ENCODE peak calls at places on chromosomes 5 and 9, in seven cellular contexts. One of them, this sample, is unnamed.

GRCh38 chr9:136403538-136403914 is 3.6 kb upstream of the SNAPC4 start:
- DNase-seq in Peyer's patch: peak
- DNase-seq in HEK293T: no peak
- DNase-seq in Ammon's horn: no peak
- DNase-seq in OCI-LY7: no peak
- DNase-seq in NCI-H2081: no peak
- DNase-seq in heart left ventricle: no peak
- DNase-seq in this sample: no peak

GRCh38 chr9:91207481-91207888 is 154.2 kb downstream of the AUH start:
- DNase-seq in Ammon's horn: no peak
- DNase-seq in HEK293T: no peak
- DNase-seq in Peyer's patch: no peak
- DNase-seq in heart left ventricle: no peak
- DNase-seq in OCI-LY7: no peak
- DNase-seq in NCI-H2081: no peak
- DNase-seq in this sample: no peak

GRCh38 chr5:31767335-31768031 is 128.6 kb downstream of the PDZD2 start:
- DNase-seq in NCI-H2081: no peak
- DNase-seq in HEK293T: no peak
- DNase-seq in heart left ventricle: no peak
- DNase-seq in Ammon's horn: no peak
- DNase-seq in Peyer's patch: no peak
- DNase-seq in OCI-LY7: no peak
- DNase-seq in this sample: no peak

GRCh38 chr5:86579502-86579901 is 38.2 kb upstream of the COX7C start:
- DNase-seq in OCI-LY7: no peak
- DNase-seq in Peyer's patch: no peak
- DNase-seq in heart left ventricle: no peak
- DNase-seq in NCI-H2081: no peak
- DNase-seq in HEK293T: no peak
- DNase-seq in Ammon's horn: no peak
- DNase-seq in this sample: no peak

GRCh38 chr9:110260911-110261310 is 4.6 kb upstream of the TXN start:
- DNase-seq in OCI-LY7: no peak
- DNase-seq in HEK293T: no peak
- DNase-seq in heart left ventricle: no peak
- DNase-seq in NCI-H2081: no peak
- DNase-seq in Peyer's patch: no peak
- DNase-seq in Ammon's horn: no peak
- DNase-seq in this sample: no peak

GRCh38 chr5:158119852-158120708 is 261.1 kb upstream of the CLINT1 start:
- DNase-seq in OCI-LY7: no peak
- DNase-seq in Ammon's horn: no peak
- DNase-seq in NCI-H2081: no peak
- DNase-seq in Peyer's patch: no peak
- DNase-seq in HEK293T: no peak
- DNase-seq in heart left ventricle: no peak
- DNase-seq in this sample: no peak

GRCh38 chr9:100186356-100186755 is 87.3 kb downstream of the INVS start:
- DNase-seq in NCI-H2081: no peak
- DNase-seq in Ammon's horn: no peak
- DNase-seq in heart left ventricle: no peak
- DNase-seq in HEK293T: no peak
- DNase-seq in Peyer's patch: no peak
- DNase-seq in OCI-LY7: no peak
- DNase-seq in this sample: no peak

GRCh38 chr9:115213777-115214428 is 95.9 kb upstream of the TNC start:
- DNase-seq in Peyer's patch: no peak
- DNase-seq in HEK293T: no peak
- DNase-seq in OCI-LY7: no peak
- DNase-seq in NCI-H2081: no peak
- DNase-seq in heart left ventricle: peak
- DNase-seq in Ammon's horn: no peak
- DNase-seq in this sample: no peak

GRCh38 chr9:8660383-8660782 is 860.8 kb upstream of the DMAC1 start:
- DNase-seq in OCI-LY7: no peak
- DNase-seq in HEK293T: no peak
- DNase-seq in Peyer's patch: peak
- DNase-seq in NCI-H2081: no peak
- DNase-seq in heart left ventricle: peak
- DNase-seq in Ammon's horn: peak
- DNase-seq in this sample: no peak

GRCh38 chr5:149144637-149145036 is 3.3 kb downstream of the ABLIM3 start:
- DNase-seq in NCI-H2081: no peak
- DNase-seq in heart left ventricle: no peak
- DNase-seq in Peyer's patch: no peak
- DNase-seq in OCI-LY7: no peak
- DNase-seq in HEK293T: no peak
- DNase-seq in Ammon's horn: no peak
- DNase-seq in this sample: no peak

GRCh38 chr5:172640822-172641358 is at the start of gene NEURL1B:
- DNase-seq in NCI-H2081: peak
- DNase-seq in OCI-LY7: peak
- DNase-seq in Peyer's patch: peak
- DNase-seq in Ammon's horn: peak
- DNase-seq in HEK293T: peak
- DNase-seq in heart left ventricle: peak
- DNase-seq in this sample: no peak

GRCh38 chr5:177553671-177554429 is 513 bp downstream of the FAM193B start:
- DNase-seq in Ammon's horn: peak
- DNase-seq in heart left ventricle: peak
- DNase-seq in HEK293T: peak
- DNase-seq in Peyer's patch: peak
- DNase-seq in NCI-H2081: no peak
- DNase-seq in OCI-LY7: peak
- DNase-seq in this sample: no peak

GRCh38 chr5:3197699-3198098 is 397.9 kb upstream of the IRX1 start:
- DNase-seq in Peyer's patch: no peak
- DNase-seq in HEK293T: no peak
- DNase-seq in heart left ventricle: no peak
- DNase-seq in NCI-H2081: no peak
- DNase-seq in OCI-LY7: no peak
- DNase-seq in Ammon's horn: peak
- DNase-seq in this sample: peak

GRCh38 chr5:61231813-61232212 is 69.5 kb upstream of the SMIM15 start:
- DNase-seq in heart left ventricle: no peak
- DNase-seq in Peyer's patch: no peak
- DNase-seq in OCI-LY7: no peak
- DNase-seq in NCI-H2081: no peak
- DNase-seq in Ammon's horn: no peak
- DNase-seq in HEK293T: no peak
- DNase-seq in this sample: no peak

GRCh38 chr9:14395300-14396082 is 81.5 kb upstream of the NFIB start:
- DNase-seq in OCI-LY7: no peak
- DNase-seq in Peyer's patch: no peak
- DNase-seq in heart left ventricle: peak
- DNase-seq in HEK293T: no peak
- DNase-seq in NCI-H2081: peak
- DNase-seq in Ammon's horn: peak
- DNase-seq in this sample: no peak

GRCh38 chr5:92320446-92320845 is 937.3 kb upstream of the ARRDC3 start:
- DNase-seq in Ammon's horn: no peak
- DNase-seq in OCI-LY7: no peak
- DNase-seq in Peyer's patch: no peak
- DNase-seq in heart left ventricle: no peak
- DNase-seq in HEK293T: no peak
- DNase-seq in NCI-H2081: no peak
- DNase-seq in this sample: no peak

GRCh38 chr5:157998021-157998504 is 139.1 kb upstream of the CLINT1 start:
- DNase-seq in heart left ventricle: no peak
- DNase-seq in NCI-H2081: no peak
- DNase-seq in Ammon's horn: no peak
- DNase-seq in HEK293T: no peak
- DNase-seq in OCI-LY7: no peak
- DNase-seq in Peyer's patch: no peak
- DNase-seq in this sample: no peak

GRCh38 chr9:122954253-122954691 is 13.5 kb downstream of the RABGAP1 start:
- DNase-seq in NCI-H2081: no peak
- DNase-seq in OCI-LY7: no peak
- DNase-seq in heart left ventricle: no peak
- DNase-seq in Peyer's patch: no peak
- DNase-seq in HEK293T: no peak
- DNase-seq in Ammon's horn: no peak
- DNase-seq in this sample: no peak

GRCh38 chr5:61919920-61920319 is 386.1 kb upstream of the KIF2A start:
- DNase-seq in OCI-LY7: no peak
- DNase-seq in Ammon's horn: no peak
- DNase-seq in NCI-H2081: peak
- DNase-seq in HEK293T: peak
- DNase-seq in heart left ventricle: no peak
- DNase-seq in Peyer's patch: peak
- DNase-seq in this sample: peak

GRCh38 chr5:8473827-8474568 is 605.0 kb downstream of the MTRR start:
- DNase-seq in OCI-LY7: no peak
- DNase-seq in HEK293T: no peak
- DNase-seq in NCI-H2081: no peak
- DNase-seq in Peyer's patch: no peak
- DNase-seq in Ammon's horn: no peak
- DNase-seq in heart left ventricle: no peak
- DNase-seq in this sample: no peak

GRCh38 chr9:137761032-137761431 is 116.5 kb upstream of the CACNA1B start:
- DNase-seq in HEK293T: no peak
- DNase-seq in Peyer's patch: peak
- DNase-seq in Ammon's horn: no peak
- DNase-seq in heart left ventricle: no peak
- DNase-seq in OCI-LY7: no peak
- DNase-seq in NCI-H2081: no peak
- DNase-seq in this sample: no peak

GRCh38 chr5:141155540-141156374 is 5.9 kb downstream of the PCDHB6 start:
- DNase-seq in heart left ventricle: no peak
- DNase-seq in Peyer's patch: no peak
- DNase-seq in OCI-LY7: no peak
- DNase-seq in Ammon's horn: no peak
- DNase-seq in NCI-H2081: no peak
- DNase-seq in HEK293T: no peak
- DNase-seq in this sample: no peak

GRCh38 chr9:113978954-113979712 is 99.0 kb downstream of the AMBP start:
- DNase-seq in Ammon's horn: no peak
- DNase-seq in Peyer's patch: no peak
- DNase-seq in NCI-H2081: no peak
- DNase-seq in OCI-LY7: no peak
- DNase-seq in heart left ventricle: no peak
- DNase-seq in HEK293T: no peak
- DNase-seq in this sample: no peak

GRCh38 chr9:27426717-27427645 is 97.1 kb upstream of the IFNK start:
- DNase-seq in Peyer's patch: no peak
- DNase-seq in HEK293T: no peak
- DNase-seq in Ammon's horn: peak
- DNase-seq in NCI-H2081: no peak
- DNase-seq in OCI-LY7: no peak
- DNase-seq in heart left ventricle: no peak
- DNase-seq in this sample: no peak

GRCh38 chr9:127828262-127829031 is 25.8 kb downstream of the FPGS start:
- DNase-seq in OCI-LY7: no peak
- DNase-seq in heart left ventricle: peak
- DNase-seq in Ammon's horn: peak
- DNase-seq in NCI-H2081: no peak
- DNase-seq in HEK293T: peak
- DNase-seq in Peyer's patch: peak
- DNase-seq in this sample: no peak

GRCh38 chr5:14794600-14795230 is 76.9 kb downstream of the ANKH start:
- DNase-seq in Ammon's horn: peak
- DNase-seq in Peyer's patch: no peak
- DNase-seq in NCI-H2081: no peak
- DNase-seq in OCI-LY7: no peak
- DNase-seq in HEK293T: no peak
- DNase-seq in heart left ventricle: no peak
- DNase-seq in this sample: no peak

GRCh38 chr9:6904366-6904765 is 146.6 kb downstream of the KDM4C start:
- DNase-seq in Peyer's patch: no peak
- DNase-seq in NCI-H2081: no peak
- DNase-seq in HEK293T: no peak
- DNase-seq in Ammon's horn: no peak
- DNase-seq in OCI-LY7: no peak
- DNase-seq in heart left ventricle: no peak
- DNase-seq in this sample: no peak

GRCh38 chr5:40791715-40792139 is 6.4 kb downstream of the PRKAA1 start:
- DNase-seq in OCI-LY7: no peak
- DNase-seq in heart left ventricle: no peak
- DNase-seq in HEK293T: no peak
- DNase-seq in Peyer's patch: no peak
- DNase-seq in Ammon's horn: no peak
- DNase-seq in NCI-H2081: no peak
- DNase-seq in this sample: no peak

GRCh38 chr5:8719797-8720196 is 826.1 kb downstream of the SEMA5A start:
- DNase-seq in Peyer's patch: no peak
- DNase-seq in heart left ventricle: no peak
- DNase-seq in Ammon's horn: no peak
- DNase-seq in HEK293T: no peak
- DNase-seq in NCI-H2081: no peak
- DNase-seq in OCI-LY7: no peak
- DNase-seq in this sample: no peak

GRCh38 chr5:14914193-14914592 is 42.6 kb upstream of the ANKH start:
- DNase-seq in Peyer's patch: no peak
- DNase-seq in OCI-LY7: no peak
- DNase-seq in Ammon's horn: no peak
- DNase-seq in heart left ventricle: no peak
- DNase-seq in NCI-H2081: no peak
- DNase-seq in HEK293T: no peak
- DNase-seq in this sample: no peak

GRCh38 chr9:4740623-4741364 is at the start of gene AK3:
- DNase-seq in Ammon's horn: peak
- DNase-seq in HEK293T: peak
- DNase-seq in OCI-LY7: peak
- DNase-seq in NCI-H2081: peak
- DNase-seq in heart left ventricle: peak
- DNase-seq in Peyer's patch: peak
- DNase-seq in this sample: peak

GRCh38 chr9:126586236-126586635 is 27.5 kb upstream of the LMX1B start:
- DNase-seq in Peyer's patch: no peak
- DNase-seq in Ammon's horn: no peak
- DNase-seq in NCI-H2081: no peak
- DNase-seq in OCI-LY7: no peak
- DNase-seq in HEK293T: no peak
- DNase-seq in heart left ventricle: no peak
- DNase-seq in this sample: no peak

GRCh38 chr9:32351845-32352244 is 32.6 kb upstream of the ACO1 start:
- DNase-seq in HEK293T: peak
- DNase-seq in heart left ventricle: no peak
- DNase-seq in Peyer's patch: no peak
- DNase-seq in Ammon's horn: no peak
- DNase-seq in OCI-LY7: peak
- DNase-seq in NCI-H2081: no peak
- DNase-seq in this sample: no peak

GRCh38 chr9:112012026-112012902 is 115.7 kb downstream of the UGCG start:
- DNase-seq in NCI-H2081: no peak
- DNase-seq in OCI-LY7: peak
- DNase-seq in heart left ventricle: peak
- DNase-seq in Peyer's patch: peak
- DNase-seq in Ammon's horn: peak
- DNase-seq in HEK293T: no peak
- DNase-seq in this sample: no peak

GRCh38 chr5:16666861-16667481 is 50.2 kb upstream of the RETREG1 start:
- DNase-seq in OCI-LY7: no peak
- DNase-seq in heart left ventricle: peak
- DNase-seq in HEK293T: no peak
- DNase-seq in Ammon's horn: peak
- DNase-seq in Peyer's patch: no peak
- DNase-seq in NCI-H2081: peak
- DNase-seq in this sample: no peak